ENCODE peak calls at places on chromosomes 11 and 22, in ten cellular contexts. T, L, G, P, X, E, I, K, W and F are unnamed samples.

GRCh38 chr11:20669833-20670684 is 673 bp downstream of the NELL1 start:
- DNase-seq in W (no peak), L (no peak), E (no peak), G (no peak), T (no peak), P (no peak), K (no peak), I (no peak), X (no peak), F (no peak)

GRCh38 chr22:49763696-49764095 is 64.0 kb downstream of the BRD1 start:
- DNase-seq in W (no peak), P (no peak), X (no peak), I (no peak), K (peak), E (peak), T (no peak), L (no peak), G (no peak), F (no peak)

GRCh38 chr11:103525069-103525468 is 415.8 kb downstream of the DYNC2H1 start:
- DNase-seq in X (peak), G (no peak), P (no peak), E (no peak), T (no peak), I (no peak), W (no peak), L (no peak), K (no peak), F (no peak)

GRCh38 chr11:108221401-108221800 is 1.0 kb downstream of the NPAT start:
- DNase-seq in X (peak), I (no peak), T (peak), W (no peak), E (no peak), G (no peak), K (no peak), L (no peak), P (peak), F (no peak)

GRCh38 chr11:120208012-120208441 is 2.8 kb upstream of the OAF start:
- DNase-seq in E (no peak), G (no peak), W (no peak), I (peak), T (no peak), L (no peak), P (no peak), X (no peak), K (no peak), F (no peak)

GRCh38 chr22:36385491-36386350 is 2.0 kb downstream of the MYH9 start:
- DNase-seq in W (no peak), I (no peak), L (peak), G (no peak), E (peak), P (no peak), K (no peak), X (no peak), T (peak), F (peak)

GRCh38 chr11:106304274-106304673 is 226.8 kb downstream of the AASDHPPT start:
- DNase-seq in E (no peak), X (peak), P (no peak), W (no peak), T (no peak), K (no peak), I (no peak), G (no peak), L (no peak), F (no peak)

GRCh38 chr11:65890324-65891179 is at the start of gene CCDC85B:
- DNase-seq in P (peak), L (peak), I (peak), E (peak), T (peak), X (peak), K (peak), W (peak), G (peak), F (peak)

GRCh38 chr11:35236667-35237003 is 97.7 kb downstream of the CD44 start:
- DNase-seq in I (no peak), L (no peak), X (peak), E (no peak), P (no peak), T (no peak), W (no peak), G (no peak), K (no peak), F (no peak)

GRCh38 chr22:39486951-39487825 is 14.9 kb upstream of the MIEF1 start:
- DNase-seq in X (no peak), P (no peak), W (no peak), L (no peak), K (no peak), T (no peak), I (no peak), E (no peak), G (no peak), F (no peak)

GRCh38 chr22:45268167-45268957 is 16.4 kb upstream of the UPK3A start:
- DNase-seq in W (peak), T (no peak), K (peak), X (no peak), L (peak), P (no peak), G (no peak), I (no peak), E (no peak), F (no peak)

GRCh38 chr11:69274531-69275016 is 19.4 kb upstream of the MYEOV start:
- DNase-seq in X (no peak), K (no peak), I (no peak), T (no peak), L (no peak), W (no peak), E (no peak), G (no peak), P (no peak), F (no peak)

GRCh38 chr11:48165426-48165825 is 51.2 kb upstream of the OR4B1 start:
- DNase-seq in I (no peak), E (no peak), K (no peak), P (no peak), G (no peak), L (no peak), T (no peak), W (no peak), X (no peak), F (no peak)

GRCh38 chr11:31863170-31863929 is 52.2 kb upstream of the PAX6 start:
- DNase-seq in K (no peak), G (no peak), E (no peak), W (no peak), P (no peak), T (no peak), L (no peak), I (no peak), X (no peak), F (no peak)

GRCh38 chr11:108790501-108791299 is 125.8 kb downstream of the DDX10 start:
- DNase-seq in I (no peak), G (no peak), T (no peak), E (no peak), L (no peak), X (no peak), K (no peak), P (no peak), W (no peak), F (no peak)

GRCh38 chr22:25853078-25853477 is 111.1 kb downstream of the MYO18B start:
- DNase-seq in T (no peak), L (no peak), W (no peak), X (no peak), I (no peak), P (no peak), E (no peak), K (no peak), G (no peak), F (no peak)

GRCh38 chr11:117319214-117319840 is 3.3 kb upstream of the BACE1 start:
- DNase-seq in X (peak), P (no peak), W (no peak), K (peak), I (no peak), E (no peak), T (no peak), L (no peak), G (no peak), F (no peak)

GRCh38 chr11:88431675-88432341 is 94.3 kb upstream of the CTSC start:
- DNase-seq in L (no peak), G (no peak), X (no peak), P (no peak), K (no peak), E (no peak), T (no peak), W (no peak), I (no peak), F (no peak)

GRCh38 chr11:47860526-47860925 is 12.4 kb upstream of the NUP160 start:
- DNase-seq in E (no peak), T (no peak), P (no peak), K (no peak), L (no peak), I (no peak), X (no peak), G (no peak), W (no peak), F (no peak)

GRCh38 chr11:120974980-120975379 is 48.9 kb upstream of the TBCEL start:
- DNase-seq in I (no peak), E (no peak), K (no peak), G (no peak), W (no peak), X (no peak), P (no peak), T (no peak), L (no peak), F (no peak)

GRCh38 chr11:122711362-122711761 is 55.8 kb downstream of the UBASH3B start:
- DNase-seq in G (no peak), E (no peak), I (no peak), P (no peak), W (no peak), T (no peak), L (no peak), X (no peak), K (no peak), F (no peak)
- H3K27ac ChIP-seq in G (no peak), E (no peak), I (no peak), P (no peak), W (no peak), T (no peak), L (no peak), X (no peak), K (no peak), F (no peak)

DNA sequence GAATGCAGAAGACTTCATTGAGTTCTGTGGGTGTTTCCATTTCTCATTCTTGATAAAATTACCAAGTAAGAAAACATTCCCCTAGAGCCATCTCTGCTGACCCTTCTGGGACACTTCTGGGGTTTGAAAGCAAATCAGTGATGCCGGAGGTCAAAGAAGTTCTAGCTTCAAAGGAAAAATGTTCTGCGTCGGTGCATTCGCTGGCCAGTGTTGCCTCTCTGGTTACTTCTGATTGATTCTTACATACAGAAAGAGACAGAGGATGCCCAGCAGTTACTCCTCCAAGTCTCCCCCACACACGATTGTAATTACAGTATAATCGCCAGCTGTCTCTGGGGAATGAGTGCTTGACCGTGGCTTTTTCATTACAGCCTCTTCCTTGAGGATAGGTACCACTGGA is 150.9 kb downstream of the SNX19 start:
- DNase-seq in P (no peak), X (no peak), G (no peak), I (no peak), T (no peak), K (no peak), E (peak), W (no peak), L (no peak), F (no peak)
- H3K4me3 ChIP-seq in P (no peak), X (no peak), G (no peak), I (no peak), T (no peak), K (no peak), E (no peak), W (no peak), L (no peak), F (no peak)

GRCh38 chr11:95918056-95918455 is 5.9 kb downstream of the MTMR2 start:
- DNase-seq in P (no peak), T (no peak), L (no peak), I (no peak), X (no peak), E (no peak), G (no peak), W (no peak), K (no peak), F (no peak)
- H3K27ac ChIP-seq in P (no peak), T (no peak), L (no peak), I (no peak), X (no peak), E (no peak), G (no peak), W (no peak), K (no peak), F (no peak)

DNA sequence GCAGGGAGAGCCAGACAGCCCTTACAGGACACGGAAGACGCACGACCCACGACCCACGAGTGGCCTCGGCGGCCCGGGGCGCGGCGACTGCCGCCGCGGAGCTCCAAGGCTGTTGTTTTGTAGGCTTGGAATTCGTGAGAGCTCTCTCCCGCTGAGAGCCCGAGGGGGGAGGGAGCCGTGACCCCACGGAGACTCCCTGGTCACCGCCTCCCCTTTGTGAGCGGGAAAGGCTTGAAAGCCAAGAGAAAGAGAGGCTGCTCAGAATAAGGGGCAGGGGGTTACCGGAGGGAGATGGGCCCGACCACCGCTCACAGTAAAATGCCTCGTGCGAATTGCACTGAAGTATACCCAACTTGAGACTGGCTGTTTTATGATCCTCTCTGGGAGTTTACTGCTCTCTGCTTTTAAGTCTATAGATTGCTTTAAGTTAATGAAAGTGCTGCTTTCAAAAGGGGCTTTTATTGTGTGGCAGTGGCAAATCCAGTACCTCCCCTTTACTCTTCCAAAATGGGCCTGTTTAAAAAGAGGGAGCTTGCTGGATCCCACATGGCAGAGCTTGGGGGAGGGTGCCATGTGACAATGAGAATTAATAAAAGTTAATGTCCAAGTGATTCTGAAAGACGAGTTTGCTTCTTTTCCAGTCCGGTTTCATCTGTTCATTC is 2.9 kb downstream of the PKNOX2 start:
- DNase-seq in G (no peak), X (peak), T (no peak), W (no peak), L (no peak), K (peak), E (no peak), P (no peak), I (no peak), F (peak)
- H3K4me3 ChIP-seq in G (peak), X (no peak), T (no peak), W (no peak), L (peak), K (peak), E (peak), P (no peak), I (no peak), F (peak)

GRCh38 chr22:22569218-22569617 is 10.2 kb upstream of the PRAME start:
- DNase-seq in K (no peak), X (no peak), G (no peak), T (no peak), L (no peak), P (no peak), W (no peak), I (no peak), E (no peak), F (no peak)
- H3K27ac ChIP-seq in K (no peak), X (no peak), G (no peak), T (no peak), L (no peak), P (no peak), W (no peak), I (no peak), E (no peak), F (no peak)

DNA sequence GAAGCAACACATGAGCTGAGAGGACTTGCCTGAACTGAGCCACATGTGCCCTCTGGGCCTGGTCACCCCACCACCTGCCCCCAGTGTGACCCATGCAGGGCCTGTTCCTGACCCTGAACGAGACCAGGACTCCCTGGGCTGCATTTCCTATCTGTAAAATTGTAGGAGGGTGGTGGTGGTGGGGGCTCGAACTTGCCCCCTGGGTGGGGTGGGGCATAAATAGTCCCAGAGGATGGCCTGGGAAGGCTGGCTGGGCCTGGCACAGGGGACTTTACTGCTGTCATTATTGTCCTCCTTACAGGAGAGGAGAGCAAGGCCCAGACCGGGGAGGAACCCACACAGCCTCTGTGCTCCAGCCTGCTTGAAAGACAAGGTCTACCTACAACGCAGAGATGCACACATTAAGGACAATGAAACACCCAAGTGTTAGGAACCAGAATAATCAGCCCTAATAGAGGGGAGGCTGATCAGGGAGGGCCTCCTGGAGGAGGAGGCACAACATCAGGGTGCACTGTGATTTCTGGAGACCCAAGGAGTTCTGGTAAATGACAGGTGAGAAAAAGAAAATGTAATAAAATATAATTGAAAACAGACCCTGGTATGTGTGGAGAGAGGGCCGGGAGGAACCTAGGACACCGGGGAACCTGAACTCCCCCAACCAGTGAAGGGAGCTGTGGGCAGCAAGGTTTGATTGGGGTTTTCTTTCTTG is 2.8 kb upstream of the AIFM3 start:
- DNase-seq in X (no peak), L (no peak), G (no peak), T (no peak), P (no peak), E (no peak), K (no peak), I (no peak), W (no peak), F (no peak)
- H3K4me3 ChIP-seq in X (no peak), L (peak), G (peak), T (no peak), P (no peak), E (peak), K (no peak), I (no peak), W (no peak), F (peak)

GRCh38 chr22:40855960-40856512 is 403 bp downstream of the ST13 start:
- DNase-seq in L (no peak), P (peak), T (peak), E (peak), K (no peak), W (no peak), I (peak), X (peak), G (no peak), F (peak)

GRCh38 chr22:40853330-40853729 is 3.1 kb downstream of the ST13 start:
- DNase-seq in G (no peak), X (no peak), W (no peak), I (no peak), L (no peak), E (no peak), T (no peak), P (no peak), K (no peak), F (no peak)

GRCh38 chr22:40856513-40857308 is at the start of the genes ST13 and XPNPEP3:
- DNase-seq in G (peak), X (peak), L (peak), T (peak), E (peak), I (peak), K (peak), W (peak), P (peak), F (peak)

GRCh38 chr22:40855104-40855959 is 1.1 kb downstream of the ST13 start:
- DNase-seq in K (no peak), X (no peak), T (peak), I (peak), G (no peak), P (no peak), W (no peak), L (peak), E (no peak), F (no peak)

GRCh38 chr22:40853961-40854360 is 2.5 kb downstream of the ST13 start:
- DNase-seq in T (no peak), G (no peak), I (no peak), K (no peak), X (no peak), W (no peak), E (no peak), L (no peak), P (no peak), F (no peak)
- H3K27ac ChIP-seq in T (peak), G (no peak), I (peak), K (no peak), X (no peak), W (no peak), E (no peak), L (peak), P (peak), F (no peak)